ENCODE peak calls at places on chromosomes 1 and 21, in five cellular contexts. One of them, this sample, is unnamed.

GRCh38 chr1:172997941-172998361 is 52.8 kb downstream of the TNFSF18 start:
- DNase-seq in caudate nucleus: no peak
- DNase-seq in EH: peak
- DNase-seq in neuronal stem cell: no peak
- DNase-seq in germinal center: no peak
- DNase-seq in this sample: no peak

GRCh38 chr21:32604484-32604883 is 7.7 kb downstream of the CFAP298 start:
- DNase-seq in caudate nucleus: no peak
- DNase-seq in EH: no peak
- DNase-seq in neuronal stem cell: no peak
- DNase-seq in germinal center: no peak
- DNase-seq in this sample: no peak

GRCh38 chr1:31886866-31887265 is 51.3 kb downstream of the PTP4A2 start:
- DNase-seq in caudate nucleus: no peak
- DNase-seq in EH: no peak
- DNase-seq in neuronal stem cell: no peak
- DNase-seq in germinal center: no peak
- DNase-seq in this sample: no peak

GRCh38 chr1:9033363-9033762 is 7.1 kb upstream of the SLC2A7 start:
- DNase-seq in caudate nucleus: no peak
- DNase-seq in EH: no peak
- DNase-seq in neuronal stem cell: no peak
- DNase-seq in germinal center: no peak
- DNase-seq in this sample: no peak

GRCh38 chr1:199279872-199280649 is 641.2 kb downstream of the PTPRC start:
- DNase-seq in caudate nucleus: no peak
- DNase-seq in EH: peak
- DNase-seq in neuronal stem cell: no peak
- DNase-seq in germinal center: no peak
- DNase-seq in this sample: no peak

GRCh38 chr1:150256193-150256548 is 1.4 kb upstream of the CA14 start:
- DNase-seq in caudate nucleus: no peak
- DNase-seq in EH: no peak
- DNase-seq in neuronal stem cell: no peak
- DNase-seq in germinal center: no peak
- DNase-seq in this sample: no peak

GRCh38 chr1:70487910-70488665 is 77.0 kb downstream of the CTH start:
- DNase-seq in caudate nucleus: no peak
- DNase-seq in EH: peak
- DNase-seq in neuronal stem cell: peak
- DNase-seq in germinal center: peak
- DNase-seq in this sample: peak

GRCh38 chr1:26799479-26800133 is 11.9 kb downstream of the PIGV start:
- DNase-seq in caudate nucleus: no peak
- DNase-seq in EH: peak
- DNase-seq in neuronal stem cell: no peak
- DNase-seq in germinal center: no peak
- DNase-seq in this sample: no peak

GRCh38 chr1:9835758-9836631 is 12.2 kb upstream of the CLSTN1 start:
- DNase-seq in caudate nucleus: no peak
- DNase-seq in EH: peak
- DNase-seq in neuronal stem cell: peak
- DNase-seq in germinal center: no peak
- DNase-seq in this sample: no peak

GRCh38 chr1:66262233-66262632 is 271.7 kb upstream of the SGIP1 start:
- DNase-seq in caudate nucleus: no peak
- DNase-seq in EH: peak
- DNase-seq in neuronal stem cell: no peak
- DNase-seq in germinal center: no peak
- DNase-seq in this sample: peak

GRCh38 chr1:227212164-227212563 is 106.1 kb downstream of the CDC42BPA start:
- DNase-seq in caudate nucleus: no peak
- DNase-seq in EH: no peak
- DNase-seq in neuronal stem cell: no peak
- DNase-seq in germinal center: no peak
- DNase-seq in this sample: no peak

GRCh38 chr1:201999625-202000238 is 10.7 kb upstream of the ELF3 start:
- DNase-seq in caudate nucleus: no peak
- DNase-seq in EH: peak
- DNase-seq in neuronal stem cell: no peak
- DNase-seq in germinal center: peak
- DNase-seq in this sample: peak

GRCh38 chr21:42864286-42864685 is 15.1 kb downstream of the WDR4 start:
- DNase-seq in caudate nucleus: no peak
- DNase-seq in EH: no peak
- DNase-seq in neuronal stem cell: no peak
- DNase-seq in germinal center: no peak
- DNase-seq in this sample: no peak

GRCh38 chr1:25051504-25051903 is 121.4 kb upstream of the RUNX3 start:
- DNase-seq in caudate nucleus: no peak
- DNase-seq in EH: no peak
- DNase-seq in neuronal stem cell: no peak
- DNase-seq in germinal center: no peak
- DNase-seq in this sample: no peak

GRCh38 chr1:109634292-109634691 is 14.7 kb downstream of the AMPD2 start:
- DNase-seq in caudate nucleus: no peak
- DNase-seq in EH: no peak
- DNase-seq in neuronal stem cell: no peak
- DNase-seq in germinal center: no peak
- DNase-seq in this sample: no peak

GRCh38 chr1:22747021-22747734 is 36.5 kb downstream of the EPHB2 start:
- DNase-seq in caudate nucleus: no peak
- DNase-seq in EH: peak
- DNase-seq in neuronal stem cell: no peak
- DNase-seq in germinal center: no peak
- DNase-seq in this sample: no peak

GRCh38 chr1:8718878-8719361 is 98.5 kb downstream of the RERE start:
- DNase-seq in caudate nucleus: no peak
- DNase-seq in EH: no peak
- DNase-seq in neuronal stem cell: no peak
- DNase-seq in germinal center: no peak
- DNase-seq in this sample: no peak

GRCh38 chr1:70090875-70091274 is 114.5 kb downstream of the LRRC40 start:
- DNase-seq in caudate nucleus: no peak
- DNase-seq in EH: peak
- DNase-seq in neuronal stem cell: no peak
- DNase-seq in germinal center: no peak
- DNase-seq in this sample: no peak

This sample was measured in SK-MEL-5.